ENCODE peak calls at places on chromosome 11, in six cellular contexts. T, D, P, Z, F and W are unnamed samples.

GRCh38 chr11:1691027-1691877 is 5.7 kb upstream of the KRTAP5-6 start:
- DNase-seq in P (no peak), F (no peak), T (no peak), Z (no peak), D (no peak), W (no peak)

GRCh38 chr11:134037093-134037908 is 31.6 kb upstream of the JAM3 start:
- DNase-seq in D (no peak), P (peak), Z (peak), F (peak), T (peak), W (peak)

GRCh38 chr11:44578279-44578678 is 12.8 kb downstream of the CD82 start:
- DNase-seq in F (no peak), Z (no peak), D (no peak), T (no peak), P (no peak), W (no peak)

GRCh38 chr11:71119656-71120269 is 132.6 kb downstream of the SHANK2 start:
- DNase-seq in Z (no peak), T (no peak), P (no peak), D (no peak), F (no peak), W (no peak)

GRCh38 chr11:13102865-13103539 is 93.9 kb downstream of the RASSF10 start:
- DNase-seq in P (no peak), F (no peak), D (no peak), T (no peak), Z (no peak), W (no peak)

GRCh38 chr11:93196816-93197382 is 892 bp downstream of the SLC36A4 start:
- DNase-seq in F (peak), D (no peak), P (no peak), Z (peak), T (peak), W (peak)

GRCh38 chr11:20707876-20708275 is 38.5 kb downstream of the NELL1 start:
- DNase-seq in P (no peak), F (no peak), D (no peak), Z (no peak), T (no peak), W (no peak)

GRCh38 chr11:10751581-10751940 is 515 bp downstream of the CTR9 start:
- DNase-seq in P (no peak), Z (no peak), D (no peak), T (no peak), F (peak), W (no peak)

GRCh38 chr11:124763156-124763947 is 1.3 kb upstream of the ESAM start:
- DNase-seq in T (peak), F (peak), P (peak), D (peak), Z (peak), W (peak)

GRCh38 chr11:2825886-2826678 is 59.5 kb downstream of the CDKN1C start:
- DNase-seq in T (peak), D (no peak), P (peak), Z (no peak), F (peak), W (peak)

GRCh38 chr11:112612283-112612849 is 348.9 kb upstream of the NCAM1 start:
- DNase-seq in D (no peak), T (no peak), Z (no peak), P (no peak), F (no peak), W (no peak)

GRCh38 chr11:27055065-27055682 is 14.6 kb downstream of the BBOX1 start:
- DNase-seq in F (no peak), D (no peak), P (no peak), Z (no peak), T (peak), W (peak)

GRCh38 chr11:64870176-64870892 is 8.1 kb downstream of the EHD1 start:
- DNase-seq in Z (peak), D (no peak), T (peak), P (no peak), F (peak), W (peak)

GRCh38 chr11:74434528-74434927 is 32.8 kb downstream of the KCNE3 start:
- DNase-seq in Z (no peak), T (peak), F (no peak), P (no peak), D (no peak), W (no peak)

GRCh38 chr11:64833198-64833502 is 11.3 kb downstream of the CDC42BPG start:
- DNase-seq in F (no peak), Z (no peak), D (no peak), T (no peak), P (no peak), W (no peak)

GRCh38 chr11:74702383-74703007 is 28.7 kb downstream of the CHRDL2 start:
- DNase-seq in P (peak), T (peak), Z (peak), D (peak), F (peak), W (peak)

GRCh38 chr11:2714871-2715270 is 15.1 kb upstream of the KCNQ1OT1 start:
- DNase-seq in T (no peak), D (no peak), P (no peak), Z (no peak), F (no peak), W (no peak)

GRCh38 chr11:123702137-123702536 is 39.3 kb downstream of the ZNF202 start:
- DNase-seq in F (peak), T (no peak), Z (no peak), D (no peak), P (no peak), W (no peak)

GRCh38 chr11:129458278-129458677 is 82.6 kb downstream of the BARX2 start:
- DNase-seq in D (no peak), F (no peak), Z (no peak), T (no peak), P (peak), W (peak)

GRCh38 chr11:130177782-130178181 is 18.2 kb downstream of the ST14 start:
- DNase-seq in P (no peak), Z (no peak), F (no peak), D (no peak), T (no peak), W (no peak)

GRCh38 chr11:83909579-83909978 is 623.4 kb upstream of the CCDC90B start:
- DNase-seq in T (no peak), P (no peak), F (no peak), D (no peak), Z (no peak), W (no peak)

GRCh38 chr11:3181722-3182461 is 16.8 kb upstream of the OSBPL5 start:
- DNase-seq in P (no peak), T (no peak), F (no peak), D (no peak), Z (no peak), W (no peak)

GRCh38 chr11:10400856-10401255 is 54.2 kb upstream of the AMPD3 start:
- DNase-seq in Z (no peak), F (no peak), D (peak), T (peak), P (no peak), W (no peak)

GRCh38 chr11:127106142-127106541 is 105.6 kb upstream of the KIRREL3 start:
- DNase-seq in F (peak), T (peak), Z (no peak), D (no peak), P (no peak), W (no peak)

GRCh38 chr11:64123102-64123434 is 42.8 kb downstream of the MACROD1 start:
- DNase-seq in T (no peak), F (no peak), D (no peak), P (no peak), Z (no peak), W (no peak)

GRCh38 chr11:10908215-10908990 is 50.5 kb upstream of the ZBED5 start:
- DNase-seq in P (no peak), F (peak), Z (no peak), D (no peak), T (peak), W (no peak)

GRCh38 chr11:20668844-20669832 is at the start of gene NELL1:
- DNase-seq in P (no peak), D (no peak), T (no peak), Z (no peak), F (no peak), W (no peak)

GRCh38 chr11:123562166-123562565 is 92.3 kb downstream of the SCN3B start:
- DNase-seq in P (no peak), T (no peak), Z (no peak), D (no peak), F (no peak), W (no peak)

GRCh38 chr11:3341298-3341697 is 37.6 kb downstream of the ZNF195 start:
- DNase-seq in T (no peak), D (peak), Z (peak), F (peak), P (peak), W (peak)

GRCh38 chr11:120027546-120028180 is 110.2 kb downstream of the TRIM29 start:
- DNase-seq in F (no peak), P (peak), Z (no peak), T (no peak), D (no peak), W (no peak)

DNA sequence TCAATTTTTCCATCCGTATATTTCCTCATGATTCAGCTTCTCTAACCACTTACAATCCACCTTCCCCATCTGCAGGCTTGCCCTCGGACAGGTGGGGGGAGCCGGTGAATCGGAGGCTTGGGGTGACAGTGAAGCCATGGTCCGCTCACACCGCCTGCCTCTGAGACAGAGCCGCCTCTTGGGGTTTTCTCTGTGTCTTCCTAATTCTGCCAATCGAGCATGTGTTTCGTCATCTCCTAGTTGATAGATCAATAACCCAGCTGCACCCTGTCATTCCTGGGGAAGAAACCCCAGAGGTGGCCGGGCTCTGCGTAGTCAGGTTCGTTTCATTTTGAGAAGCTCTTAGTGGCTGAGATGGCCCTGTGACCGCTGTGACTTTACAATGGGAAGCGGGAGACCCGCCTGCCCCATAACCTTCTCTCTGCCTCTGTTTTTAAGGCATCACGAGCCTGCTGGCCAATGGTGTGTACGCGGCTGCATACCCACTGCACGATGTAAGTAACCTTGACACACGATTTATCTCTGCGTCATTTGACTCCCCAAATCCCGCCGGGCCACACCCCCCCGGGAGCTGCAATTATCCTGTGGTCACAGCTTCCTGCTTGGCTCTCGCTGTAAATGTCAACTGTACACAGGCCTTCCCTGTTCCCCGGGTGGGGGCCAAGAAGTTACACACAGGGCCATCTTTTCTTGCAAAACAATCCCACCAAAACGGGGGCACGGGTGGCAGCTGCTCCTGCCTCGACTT is 33.3 kb downstream of the ANO1 start:
- DNase-seq in P (peak), T (peak), F (peak), D (no peak), Z (peak), W (no peak)
- H3K9ac ChIP-seq in P (no peak), T (no peak), F (no peak), D (no peak), Z (peak), W (no peak)

DNA sequence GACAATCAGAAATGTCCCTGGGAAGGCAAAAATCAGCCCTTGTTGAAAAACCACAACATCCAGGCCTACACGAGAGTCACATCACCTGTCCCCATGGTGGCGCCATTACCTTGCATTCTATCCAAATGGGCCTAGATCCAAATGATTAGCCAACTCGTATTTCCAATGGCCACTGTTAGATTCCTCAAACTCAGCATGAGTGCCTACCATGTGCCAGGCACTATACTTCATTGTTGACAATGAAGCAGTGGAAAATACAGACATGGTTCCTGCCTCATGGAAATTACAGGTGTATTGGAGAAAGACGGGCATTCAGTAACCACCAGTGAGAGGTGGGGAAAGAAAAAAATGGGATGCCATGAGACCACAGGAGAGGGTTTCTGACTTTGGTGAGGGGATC is 29.8 kb upstream of the CREB3L1 start:
- DNase-seq in Z (no peak), D (peak), T (peak), P (peak), F (no peak), W (no peak)
- H3K9ac ChIP-seq in Z (no peak), D (no peak), T (no peak), P (no peak), F (no peak), W (no peak)

GRCh38 chr11:6389921-6390717 is at the start of gene SMPD1:
- DNase-seq in P (peak), F (peak), T (peak), Z (peak), D (peak), W (peak)

GRCh38 chr11:6393989-6394670 is 3.9 kb downstream of the SMPD1 start:
- DNase-seq in T (no peak), F (no peak), Z (no peak), P (no peak), D (no peak), W (no peak)

GRCh38 chr11:6390718-6391547 is 659 bp downstream of the SMPD1 start:
- DNase-seq in F (no peak), D (no peak), T (no peak), P (no peak), Z (no peak), W (no peak)

GRCh38 chr11:6388747-6389146 is 1.5 kb upstream of the SMPD1 start:
- DNase-seq in T (no peak), D (no peak), F (no peak), Z (no peak), P (no peak), W (no peak)

DNA sequence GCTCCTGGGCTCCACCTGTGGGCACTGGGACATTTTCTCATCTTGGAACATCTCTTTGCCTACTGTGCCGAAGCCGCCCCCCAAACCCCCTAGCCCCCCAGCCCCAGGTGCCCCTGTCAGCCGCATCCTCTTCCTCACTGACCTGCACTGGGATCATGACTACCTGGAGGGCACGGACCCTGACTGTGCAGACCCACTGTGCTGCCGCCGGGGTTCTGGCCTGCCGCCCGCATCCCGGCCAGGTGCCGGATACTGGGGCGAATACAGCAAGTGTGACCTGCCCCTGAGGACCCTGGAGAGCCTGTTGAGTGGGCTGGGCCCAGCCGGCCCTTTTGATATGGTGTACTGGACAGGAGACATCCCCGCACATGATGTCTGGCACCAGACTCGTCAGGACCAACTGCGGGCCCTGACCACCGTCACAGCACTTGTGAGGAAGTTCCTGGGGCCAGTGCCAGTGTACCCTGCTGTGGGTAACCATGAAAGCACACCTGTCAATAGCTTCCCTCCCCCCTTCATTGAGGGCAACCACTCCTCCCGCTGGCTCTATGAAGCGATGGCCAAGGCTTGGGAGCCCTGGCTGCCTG is 1.4 kb downstream of the SMPD1 start:
- DNase-seq in F (no peak), T (no peak), D (no peak), Z (no peak), P (no peak), W (no peak)
- H3K9ac ChIP-seq in F (no peak), T (no peak), D (no peak), Z (peak), P (no peak), W (no peak)

DNA sequence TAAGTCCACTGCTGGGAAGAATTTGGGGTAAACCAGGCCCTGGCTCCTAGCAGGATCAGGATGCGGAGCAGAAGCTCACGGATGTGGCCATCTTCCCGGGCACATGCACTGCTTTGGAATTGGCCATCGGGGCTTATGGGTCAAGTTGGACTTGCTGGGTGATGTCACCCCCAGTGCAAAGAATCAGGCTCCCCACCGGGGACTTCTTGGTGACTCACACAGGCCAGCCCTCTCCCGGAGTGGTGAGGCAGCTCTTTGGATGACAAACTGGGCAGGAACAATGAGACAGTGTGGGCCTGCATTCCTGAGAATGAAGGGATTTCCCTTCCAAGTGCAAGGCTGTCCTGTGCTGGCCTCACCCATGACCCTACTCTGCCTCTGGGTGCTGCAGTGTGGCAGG is 128.8 kb upstream of the ANO1 start:
- DNase-seq in Z (peak), D (no peak), F (peak), T (peak), P (no peak), W (peak)
- H3K9ac ChIP-seq in Z (no peak), D (no peak), F (no peak), T (no peak), P (no peak), W (no peak)